ENCODE peak calls at places on chromosomes 12 and 14, in seven cellular contexts. T is uterus, F is transverse colon, L is cardiac muscle cell, N is left lung, R is epithelial cell of esophagus, I is ovary. S is an unnamed sample.

GRCh38 chr12:112230136-112230535 is 104.8 kb downstream of the TRAFD1 start:
- DNase-seq in T (no peak), F (no peak), L (no peak), N (no peak), R (no peak), I (no peak), S (no peak)

GRCh38 chr12:52604859-52605258 is 3.6 kb upstream of the KRT72 start:
- DNase-seq in T (no peak), F (no peak), L (no peak), N (no peak), R (no peak), I (no peak), S (no peak)

GRCh38 chr12:52874573-52875435 is 26.0 kb upstream of the KRT78 start:
- DNase-seq in T (no peak), F (no peak), L (no peak), N (no peak), R (no peak), I (no peak), S (no peak)

GRCh38 chr14:103854822-103855733 is 7.7 kb upstream of the PPP1R13B start:
- DNase-seq in T (no peak), F (peak), L (no peak), N (peak), R (peak), I (peak), S (peak)

GRCh38 chr12:97936165-97936564 is 473.6 kb downstream of the RMST start:
- DNase-seq in T (no peak), F (no peak), L (no peak), N (no peak), R (no peak), I (no peak), S (no peak)

GRCh38 chr12:87280356-87280755 is 748.8 kb downstream of the C12orf50 start:
- DNase-seq in T (no peak), F (no peak), L (no peak), N (no peak), R (no peak), I (no peak), S (no peak)

GRCh38 chr14:101358726-101359125 is 202.6 kb upstream of the DIO3 start:
- DNase-seq in T (no peak), F (no peak), L (no peak), N (no peak), R (no peak), I (no peak), S (no peak)

GRCh38 chr12:55932546-55932919 is 1.6 kb downstream of the DGKA start:
- DNase-seq in T (no peak), F (peak), L (peak), N (no peak), R (peak), I (no peak), S (no peak)

GRCh38 chr14:68822132-68822651 is 29.3 kb upstream of the ZFP36L1 start:
- DNase-seq in T (no peak), F (no peak), L (no peak), N (no peak), R (no peak), I (no peak), S (no peak)

GRCh38 chr14:105023791-105024480 is 3.1 kb upstream of the CDCA4 start:
- DNase-seq in T (no peak), F (no peak), L (no peak), N (no peak), R (peak), I (no peak), S (no peak)

GRCh38 chr14:30283822-30284446 is 275.0 kb upstream of the G2E3 start:
- DNase-seq in T (no peak), F (no peak), L (peak), N (no peak), R (peak), I (no peak), S (peak)

GRCh38 chr12:53862831-53863230 is 75.8 kb upstream of the HOXC13 start:
- DNase-seq in T (no peak), F (no peak), L (no peak), N (no peak), R (peak), I (no peak), S (no peak)

GRCh38 chr14:26808407-26808806 is 210.6 kb upstream of the NOVA1 start:
- DNase-seq in T (no peak), F (no peak), L (peak), N (no peak), R (peak), I (no peak), S (no peak)

GRCh38 chr14:71764701-71765347 is 167.4 kb upstream of the RGS6 start:
- DNase-seq in T (no peak), F (no peak), L (peak), N (no peak), R (no peak), I (no peak), S (no peak)

GRCh38 chr12:75205556-75205955 is 4.1 kb downstream of the KCNC2 start:
- DNase-seq in T (no peak), F (no peak), L (no peak), N (no peak), R (no peak), I (no peak), S (no peak)

GRCh38 chr12:69154585-69155363 is 84.6 kb upstream of the CPSF6 start:
- DNase-seq in T (peak), F (peak), L (peak), N (peak), R (peak), I (peak), S (peak)

GRCh38 chr12:110937104-110937641 is 16.8 kb upstream of the MYL2 start:
- DNase-seq in T (peak), F (peak), L (peak), N (peak), R (peak), I (no peak), S (peak)

GRCh38 chr12:38386238-38386985 is 69.8 kb downstream of the ALG10B start:
- DNase-seq in T (no peak), F (no peak), L (no peak), N (no peak), R (peak), I (no peak), S (no peak)

GRCh38 chr12:59660921-59661597 is 65.2 kb downstream of the SLC16A7 start:
- DNase-seq in T (no peak), F (no peak), L (no peak), N (no peak), R (no peak), I (no peak), S (no peak)

GRCh38 chr14:23569443-23570151 is 2.0 kb upstream of the AP1G2 start:
- DNase-seq in T (no peak), F (no peak), L (peak), N (no peak), R (peak), I (peak), S (peak)

GRCh38 chr14:91177073-91177796 is 63.4 kb downstream of the DGLUCY start:
- DNase-seq in T (peak), F (peak), L (peak), N (no peak), R (peak), I (no peak), S (peak)

GRCh38 chr12:52913424-52913821 is 8.5 kb upstream of the KRT8 start:
- DNase-seq in T (no peak), F (peak), L (no peak), N (no peak), R (no peak), I (no peak), S (no peak)

GRCh38 chr14:72432748-72433147 is 461.2 kb downstream of the DPF3 start:
- DNase-seq in T (no peak), F (no peak), L (no peak), N (no peak), R (no peak), I (no peak), S (no peak)

GRCh38 chr14:101183376-101184103 is 280.0 kb upstream of the RTL1 start:
- DNase-seq in T (peak), F (no peak), L (peak), N (peak), R (no peak), I (peak), S (peak)

GRCh38 chr14:76050797-76051392 is 65.3 kb downstream of the IFT43 start:
- DNase-seq in T (peak), F (peak), L (peak), N (no peak), R (peak), I (peak), S (peak)

GRCh38 chr12:2548095-2548494 is 246.7 kb upstream of the FKBP4 start:
- DNase-seq in T (no peak), F (no peak), L (no peak), N (no peak), R (no peak), I (no peak), S (no peak)

GRCh38 chr12:105106621-105107020 is 910 bp upstream of the WASHC4 start:
- DNase-seq in T (no peak), F (no peak), L (no peak), N (no peak), R (peak), I (no peak), S (no peak)

GRCh38 chr14:59698793-59699192 is 122.2 kb upstream of the CCDC175 start:
- DNase-seq in T (no peak), F (no peak), L (peak), N (no peak), R (peak), I (no peak), S (no peak)

GRCh38 chr12:4281173-4281654 is 7.7 kb downstream of the CCND2 start:
- DNase-seq in T (no peak), F (peak), L (peak), N (no peak), R (no peak), I (no peak), S (no peak)

GRCh38 chr12:29796823-29797263 is 13.1 kb upstream of the TMTC1 start:
- DNase-seq in T (peak), F (peak), L (peak), N (no peak), R (peak), I (peak), S (no peak)

GRCh38 chr12:69052613-69053408 is 119.8 kb upstream of the CPM start:
- DNase-seq in T (no peak), F (no peak), L (peak), N (no peak), R (peak), I (no peak), S (no peak)

GRCh38 chr12:62917939-62918338 is 17.0 kb downstream of the PPM1H start:
- DNase-seq in T (no peak), F (no peak), L (no peak), N (no peak), R (no peak), I (no peak), S (no peak)

GRCh38 chr12:64625243-64626077 is 15.2 kb downstream of the RASSF3 start:
- DNase-seq in T (peak), F (peak), L (peak), N (peak), R (peak), I (peak), S (no peak)

GRCh38 chr14:60738843-60739508 is 4.4 kb downstream of the MNAT1 start:
- DNase-seq in T (no peak), F (no peak), L (no peak), N (no peak), R (no peak), I (no peak), S (no peak)

GRCh38 chr12:19158909-19159308 is 29.4 kb downstream of the PLEKHA5 start:
- DNase-seq in T (no peak), F (no peak), L (peak), N (no peak), R (no peak), I (no peak), S (no peak)

GRCh38 chr12:103745962-103746361 is 95.1 kb downstream of the NT5DC3 start:
- DNase-seq in T (no peak), F (no peak), L (peak), N (no peak), R (no peak), I (no peak), S (no peak)

GRCh38 chr12:99918003-99918402 is 66.7 kb downstream of the ANKS1B start:
- DNase-seq in T (no peak), F (no peak), L (peak), N (no peak), R (no peak), I (no peak), S (no peak)

GRCh38 chr12:42730286-42730685 is 140.7 kb upstream of the PRICKLE1 start:
- DNase-seq in T (no peak), F (no peak), L (peak), N (no peak), R (peak), I (no peak), S (no peak)

GRCh38 chr14:94345344-94346072 is 22.4 kb upstream of the SERPINA6 start:
- DNase-seq in T (no peak), F (no peak), L (peak), N (no peak), R (peak), I (no peak), S (no peak)

GRCh38 chr12:28777603-28778365 is 371.3 kb upstream of the FAR2 start:
- DNase-seq in T (no peak), F (no peak), L (no peak), N (no peak), R (no peak), I (no peak), S (no peak)

GRCh38 chr14:38696925-38697324 is 406.1 kb downstream of the SEC23A start:
- DNase-seq in T (no peak), F (no peak), L (no peak), N (no peak), R (no peak), I (no peak), S (no peak)

GRCh38 chr14:38693423-38693822 is 409.6 kb downstream of the SEC23A start:
- DNase-seq in T (no peak), F (no peak), L (no peak), N (no peak), R (no peak), I (no peak), S (no peak)
- TF ChIP-seq CTCF in T (no peak), F (no peak), L (no peak), N (no peak), R (no peak), I (no peak), S (no peak)

GRCh38 chr14:97412933-97413574 is 615.9 kb downstream of the VRK1 start:
- DNase-seq in T (no peak), F (no peak), L (no peak), N (no peak), R (no peak), I (no peak), S (no peak)

GRCh38 chr14:97411938-97412612 is 614.9 kb downstream of the VRK1 start:
- DNase-seq in T (no peak), F (no peak), L (no peak), N (no peak), R (no peak), I (no peak), S (no peak)

GRCh38 chr14:97408503-97408902 is 611.3 kb downstream of the VRK1 start:
- DNase-seq in T (no peak), F (no peak), L (no peak), N (no peak), R (no peak), I (no peak), S (no peak)

GRCh38 chr14:97408937-97409860 is 612.0 kb downstream of the VRK1 start:
- DNase-seq in T (no peak), F (no peak), L (no peak), N (no peak), R (no peak), I (no peak), S (no peak)

DNA sequence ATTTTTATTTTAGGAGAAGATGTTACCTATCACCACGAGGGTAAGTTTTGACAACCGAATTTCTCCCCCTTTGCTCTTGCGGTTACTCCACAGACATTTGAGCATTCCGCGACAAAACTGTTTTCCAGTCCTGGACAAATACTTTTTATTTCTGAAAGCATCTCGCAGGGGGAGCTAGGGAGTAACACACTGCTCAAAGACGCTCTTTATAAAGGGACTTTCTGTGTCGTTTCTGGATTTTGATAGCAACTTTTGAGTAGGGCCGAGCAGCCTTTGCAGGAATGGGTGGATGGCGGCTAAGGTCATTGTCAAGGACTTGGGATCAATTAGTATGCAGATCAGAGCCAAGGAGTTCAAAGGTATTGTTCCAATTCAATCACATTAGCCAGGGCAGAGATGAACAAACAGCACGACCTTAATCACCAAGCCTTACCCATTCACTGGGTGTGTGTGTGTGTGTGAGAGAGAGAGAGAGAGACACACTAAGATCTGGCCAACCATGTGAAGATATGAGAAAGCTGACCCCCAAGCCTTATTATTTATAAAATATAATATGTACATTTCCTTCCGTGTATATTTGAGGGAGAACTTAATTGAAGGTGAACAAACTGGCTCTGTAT is 613.6 kb downstream of the VRK1 start:
- DNase-seq in T (no peak), F (no peak), L (no peak), N (no peak), R (no peak), I (no peak), S (no peak)
- TF ChIP-seq CTCF in T (no peak), F (no peak), L (no peak), N (no peak), R (no peak), I (no peak), S (no peak)

DNA sequence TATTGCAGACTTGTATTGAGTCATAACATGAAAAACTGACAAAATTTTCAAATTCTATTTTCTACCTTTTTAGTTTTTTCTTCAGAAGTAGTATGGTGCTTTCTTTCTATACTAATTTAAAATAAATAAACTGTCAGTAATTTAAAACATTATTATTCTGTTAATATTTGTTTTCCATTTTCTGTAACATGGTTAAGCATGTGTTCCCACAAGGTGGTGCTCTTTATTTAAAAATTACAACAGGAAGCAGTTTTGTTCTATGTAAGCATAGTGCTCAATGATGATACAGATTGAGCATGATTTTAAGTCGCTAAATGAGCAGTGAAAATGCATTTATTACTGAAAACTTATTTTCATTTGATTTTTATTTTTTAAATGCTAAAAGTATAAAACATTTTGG is 114.6 kb downstream of the PPFIA2 start:
- DNase-seq in T (no peak), F (no peak), L (peak), N (no peak), R (peak), I (no peak), S (no peak)
- TF ChIP-seq CTCF in T (peak), F (peak), L (peak), N (no peak), R (peak), I (peak), S (peak)

DNA sequence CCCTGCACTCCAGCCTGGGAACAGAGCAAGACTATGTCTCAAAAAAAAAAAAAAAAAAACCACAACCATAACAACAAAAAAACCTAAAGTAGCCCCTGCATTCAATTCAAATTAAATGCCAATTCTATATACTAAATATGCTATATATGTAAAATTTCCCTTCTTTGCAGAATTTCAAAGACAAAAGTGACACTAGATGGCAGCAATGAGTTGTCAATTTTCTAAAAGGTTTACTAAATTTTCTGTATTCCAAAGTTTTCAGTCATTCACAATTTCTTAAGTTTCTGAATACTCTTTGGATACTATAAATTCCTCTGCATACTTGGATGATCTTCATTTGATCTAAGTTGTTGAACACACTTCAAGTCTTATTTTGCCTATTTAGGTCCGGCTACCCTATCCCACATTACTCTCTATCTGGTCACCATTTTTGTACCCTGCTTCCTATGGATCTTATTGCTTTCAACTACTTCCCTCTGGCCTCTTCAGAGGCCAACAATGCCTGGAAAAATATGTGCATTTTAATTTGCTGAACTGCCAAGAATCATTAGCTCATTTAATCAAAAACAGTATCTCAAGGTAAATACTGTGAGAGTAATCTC is 27.9 kb downstream of the HNRNPC start:
- DNase-seq in T (no peak), F (no peak), L (peak), N (no peak), R (no peak), I (no peak), S (no peak)
- TF ChIP-seq CTCF in T (no peak), F (peak), L (peak), N (no peak), R (peak), I (no peak), S (peak)

S was measured in glutamatergic neuron.